ENCODE peak calls at places on chromosomes 16 and 17, in six cellular contexts. Q is neuronal stem cell, D is IMR-90, O is H1, E is mesendoderm, Z is mesenchymal stem cell. M is an unnamed sample.

GRCh38 chr16:10085078-10085798 is 97.0 kb downstream of the GRIN2A start:
- DNase-seq in Q (no peak), D (no peak), O (no peak), E (no peak), Z (no peak), M (no peak)

GRCh38 chr16:4409081-4409932 is 7.1 kb downstream of the CORO7 start:
- DNase-seq in Q (no peak), D (no peak), O (peak), E (no peak), Z (peak), M (peak)

GRCh38 chr17:9108166-9108565 is 86.9 kb downstream of the NTN1 start:
- DNase-seq in Q (no peak), D (no peak), O (no peak), E (no peak), Z (no peak), M (no peak)

GRCh38 chr17:78057113-78057740 is 71.3 kb downstream of the TMC6 start:
- DNase-seq in Q (no peak), D (no peak), O (no peak), E (no peak), Z (no peak), M (no peak)

GRCh38 chr16:2768403-2769089 is 8.5 kb downstream of the ELOB start:
- DNase-seq in Q (no peak), D (no peak), O (no peak), E (peak), Z (no peak), M (no peak)

GRCh38 chr16:21001262-21001661 is 100.7 kb downstream of the LYRM1 start:
- DNase-seq in Q (peak), D (peak), O (peak), E (peak), Z (peak), M (peak)

GRCh38 chr16:70568601-70569217 is 45.1 kb downstream of the SF3B3 start:
- DNase-seq in Q (no peak), D (peak), O (no peak), E (no peak), Z (no peak), M (no peak)

GRCh38 chr17:77819497-77819896 is 139.0 kb upstream of the TNRC6C start:
- DNase-seq in Q (no peak), D (no peak), O (no peak), E (peak), Z (no peak), M (no peak)

GRCh38 chr17:49576906-49577650 is 1.4 kb downstream of the NXPH3 start:
- DNase-seq in Q (no peak), D (no peak), O (no peak), E (no peak), Z (no peak), M (peak)

GRCh38 chr16:84941916-84942315 is 69.4 kb downstream of the ZDHHC7 start:
- DNase-seq in Q (no peak), D (peak), O (no peak), E (peak), Z (peak), M (no peak)

GRCh38 chr17:40071720-40072480 is 9.1 kb downstream of the THRA start:
- DNase-seq in Q (no peak), D (no peak), O (no peak), E (no peak), Z (peak), M (peak)

GRCh38 chr16:77960771-77961170 is 61.6 kb upstream of the CLEC3A start:
- DNase-seq in Q (no peak), D (no peak), O (no peak), E (no peak), Z (no peak), M (no peak)

GRCh38 chr16:8944113-8944765 is 19.5 kb downstream of the USP7 start:
- DNase-seq in Q (no peak), D (no peak), O (no peak), E (no peak), Z (no peak), M (no peak)

GRCh38 chr16:75060708-75061107 is 55.9 kb downstream of the LDHD start:
- DNase-seq in Q (no peak), D (no peak), O (no peak), E (no peak), Z (no peak), M (no peak)

GRCh38 chr17:28613916-28614315 is at the start of gene RSKR:
- DNase-seq in Q (no peak), D (no peak), O (no peak), E (peak), Z (no peak), M (no peak)

GRCh38 chr16:67430504-67431076 is 331 bp upstream of the HSD11B2 start:
- DNase-seq in Q (peak), D (no peak), O (peak), E (no peak), Z (no peak), M (no peak)

GRCh38 chr17:76246080-76247066 is 6.1 kb upstream of the RNF157 start:
- DNase-seq in Q (no peak), D (peak), O (no peak), E (no peak), Z (peak), M (no peak)

GRCh38 chr16:87099001-87099740 is 218.0 kb downstream of the C16orf95 start:
- DNase-seq in Q (peak), D (no peak), O (no peak), E (no peak), Z (no peak), M (no peak)

GRCh38 chr16:1746693-1747195 is 24.6 kb downstream of the NME3 start:
- DNase-seq in Q (no peak), D (no peak), O (no peak), E (no peak), Z (peak), M (no peak)
- H4K8ac ChIP-seq in Q (no peak), D (no peak), O (peak), E (no peak), Z (no peak), M (no peak)

GRCh38 chr17:58338454-58338841 is 9.9 kb upstream of the TSPOAP1 start:
- DNase-seq in Q (no peak), D (no peak), O (no peak), E (no peak), Z (no peak), M (no peak)
- H4K8ac ChIP-seq in Q (no peak), D (peak), O (peak), E (no peak), Z (peak), M (no peak)

DNA sequence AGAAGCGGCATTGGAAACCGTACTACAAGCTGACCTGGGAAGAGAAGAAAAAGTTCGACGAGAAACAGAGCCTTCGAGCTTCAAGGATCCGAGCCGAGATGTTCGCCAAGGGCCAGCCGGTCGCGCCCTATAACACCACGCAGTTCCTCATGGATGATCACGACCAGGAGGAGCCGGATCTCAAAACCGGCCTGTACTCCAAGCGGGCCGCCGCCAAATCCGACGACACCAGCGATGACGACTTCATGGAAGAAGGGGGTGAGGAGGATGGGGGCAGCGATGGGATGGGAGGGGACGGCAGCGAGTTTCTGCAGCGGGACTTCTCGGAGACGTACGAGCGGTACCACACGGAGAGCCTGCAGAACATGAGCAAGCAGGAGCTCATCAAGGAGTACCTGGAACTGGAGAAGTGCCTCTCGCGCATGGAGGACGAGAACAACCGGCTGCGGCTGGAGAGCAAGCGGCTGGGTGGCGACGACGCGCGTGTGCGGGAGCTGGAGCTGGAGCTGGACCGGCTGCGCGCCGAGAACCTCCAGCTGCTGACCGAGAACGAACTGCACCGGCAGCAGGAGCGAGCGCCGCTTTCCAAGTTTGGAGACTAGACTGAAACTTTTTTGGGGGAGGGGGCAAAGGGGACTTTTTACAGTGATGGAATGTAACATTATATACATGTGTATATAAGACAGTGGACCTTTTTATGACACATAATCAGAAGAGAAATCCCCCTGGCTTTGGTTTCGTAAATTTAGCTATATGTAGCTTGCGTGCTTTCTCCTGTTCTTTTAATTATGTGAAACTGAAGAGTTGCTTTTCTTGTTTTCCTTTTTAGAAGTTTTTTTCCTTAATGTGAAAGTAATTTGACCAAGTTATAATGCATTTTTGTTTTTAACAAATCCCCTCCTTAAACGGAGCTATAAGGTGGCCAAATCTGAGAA is 1.7 kb downstream of the HEXIM1 start:
- DNase-seq in Q (no peak), D (peak), O (no peak), E (peak), Z (peak), M (peak)
- H4K8ac ChIP-seq in Q (no peak), D (peak), O (peak), E (no peak), Z (peak), M (no peak)

GRCh38 chr16:13958438-13958837 is 38.5 kb downstream of the ERCC4 start:
- DNase-seq in Q (no peak), D (no peak), O (no peak), E (no peak), Z (no peak), M (no peak)

GRCh38 chr16:13956635-13957196 is 36.8 kb downstream of the ERCC4 start:
- DNase-seq in Q (no peak), D (no peak), O (no peak), E (no peak), Z (no peak), M (no peak)

GRCh38 chr16:13959626-13960025 is 39.7 kb downstream of the ERCC4 start:
- DNase-seq in Q (no peak), D (no peak), O (no peak), E (no peak), Z (no peak), M (no peak)

GRCh38 chr16:13961099-13961811 is 41.3 kb downstream of the ERCC4 start:
- DNase-seq in Q (no peak), D (peak), O (no peak), E (no peak), Z (peak), M (no peak)

DNA sequence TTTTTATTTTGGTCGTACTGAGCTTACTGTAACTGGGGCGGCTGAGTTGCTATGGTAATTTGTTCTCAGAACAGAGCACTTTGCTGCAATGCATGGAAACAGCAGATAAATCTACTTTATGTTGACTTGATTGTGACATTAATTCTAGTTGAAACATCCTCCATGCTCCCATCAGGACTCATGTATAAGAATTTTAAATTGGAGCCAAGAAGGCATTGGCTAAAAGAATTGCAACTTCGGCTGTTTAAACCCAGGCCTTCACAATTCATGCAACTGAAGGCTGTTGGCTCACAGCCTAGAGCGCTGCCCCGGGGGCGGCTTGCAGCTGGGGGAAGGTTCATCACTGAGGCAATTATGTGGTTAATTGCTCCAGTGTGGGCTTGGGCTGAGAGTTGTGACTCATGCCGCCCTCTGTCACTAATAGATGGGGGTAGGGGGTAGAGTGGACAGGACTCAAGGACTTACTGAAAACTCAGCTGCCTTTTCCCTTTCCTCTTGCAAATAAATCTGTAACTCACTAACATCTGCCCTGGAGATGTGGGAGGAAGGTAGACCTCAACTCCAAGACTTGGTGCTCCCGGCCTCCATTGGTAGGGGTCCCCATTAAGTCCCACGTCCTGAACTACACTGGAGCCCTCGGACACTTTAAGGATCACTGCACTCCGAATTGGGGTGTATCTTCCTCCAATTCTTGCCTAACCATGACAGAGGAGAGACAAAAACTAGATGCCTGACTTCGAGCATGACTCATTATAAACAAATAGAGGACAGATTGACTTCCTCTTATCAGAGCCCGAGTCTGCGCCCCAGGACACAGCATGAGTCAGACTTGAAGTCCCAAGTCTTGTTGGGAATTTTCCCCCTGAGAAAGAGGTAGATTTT is 37.5 kb downstream of the ERCC4 start:
- DNase-seq in Q (peak), D (peak), O (no peak), E (peak), Z (peak), M (no peak)
- H4K8ac ChIP-seq in Q (no peak), D (peak), O (no peak), E (peak), Z (peak), M (no peak)

M was measured in H9.